ENCODE peak calls at places on chromosomes 16 and 17, in ten cellular contexts. A, R, K, L, Z, J, T, V, W and Q are unnamed samples.

GRCh38 chr16:27230562-27230991 is 27.3 kb downstream of the KDM8 start:
- DNase-seq in A (peak), R (no peak), K (no peak), L (no peak), Z (no peak), J (no peak), T (no peak), V (no peak), W (no peak), Q (no peak)

GRCh38 chr16:26665166-26665939 is 401.4 kb upstream of the C16orf82 start:
- DNase-seq in A (no peak), R (no peak), K (no peak), L (no peak), Z (peak), J (no peak), T (no peak), V (no peak), W (no peak), Q (no peak)

GRCh38 chr16:64730261-64730660 is 391.6 kb downstream of the CDH11 start:
- DNase-seq in A (no peak), R (no peak), K (no peak), L (no peak), Z (no peak), J (no peak), T (no peak), V (no peak), W (no peak), Q (no peak)

GRCh38 chr17:56598471-56598870 is 5.0 kb downstream of the NOG start:
- DNase-seq in A (no peak), R (no peak), K (no peak), L (no peak), Z (no peak), J (no peak), T (no peak), V (no peak), W (no peak), Q (no peak)

GRCh38 chr16:14347706-14348105 is 276.6 kb downstream of the MRTFB start:
- DNase-seq in A (no peak), R (no peak), K (no peak), L (no peak), Z (no peak), J (no peak), T (no peak), V (no peak), W (no peak), Q (no peak)

GRCh38 chr17:4365628-4366311 is 705 bp downstream of the UBE2G1 start:
- DNase-seq in A (peak), R (peak), K (peak), L (no peak), Z (peak), J (no peak), T (no peak), V (no peak), W (peak), Q (no peak)

GRCh38 chr17:57577751-57578607 is 167.1 kb downstream of the CCDC182 start:
- DNase-seq in A (no peak), R (no peak), K (peak), L (no peak), Z (no peak), J (no peak), T (peak), V (no peak), W (no peak), Q (no peak)

GRCh38 chr16:17053536-17054160 is 417.1 kb downstream of the XYLT1 start:
- DNase-seq in A (no peak), R (no peak), K (no peak), L (no peak), Z (no peak), J (no peak), T (no peak), V (no peak), W (no peak), Q (no peak)

GRCh38 chr16:50599494-50599893 is 51.3 kb downstream of the NKD1 start:
- DNase-seq in A (no peak), R (no peak), K (no peak), L (no peak), Z (no peak), J (no peak), T (no peak), V (no peak), W (no peak), Q (no peak)

GRCh38 chr16:59259074-59259963 is 525.2 kb upstream of the GOT2 start:
- DNase-seq in A (no peak), R (no peak), K (no peak), L (no peak), Z (no peak), J (no peak), T (no peak), V (no peak), W (no peak), Q (no peak)

GRCh38 chr16:27364493-27365141 is 37.4 kb upstream of the IL21R start:
- DNase-seq in A (no peak), R (no peak), K (no peak), L (peak), Z (no peak), J (no peak), T (no peak), V (no peak), W (peak), Q (peak)

GRCh38 chr17:38355256-38355655 is 3.6 kb downstream of the SOCS7 start:
- DNase-seq in A (no peak), R (no peak), K (no peak), L (no peak), Z (no peak), J (no peak), T (no peak), V (no peak), W (no peak), Q (no peak)

GRCh38 chr17:44187131-44187899 is 543 bp downstream of the TMUB2 start:
- DNase-seq in A (no peak), R (no peak), K (no peak), L (no peak), Z (peak), J (no peak), T (peak), V (no peak), W (no peak), Q (no peak)

GRCh38 chr16:53805113-53805512 is 101.2 kb downstream of the FTO start:
- DNase-seq in A (no peak), R (no peak), K (no peak), L (no peak), Z (no peak), J (no peak), T (no peak), V (no peak), W (no peak), Q (no peak)

GRCh38 chr17:69779378-69780214 is 295.4 kb upstream of the KCNJ16 start:
- DNase-seq in A (no peak), R (no peak), K (no peak), L (no peak), Z (no peak), J (no peak), T (peak), V (no peak), W (peak), Q (no peak)

GRCh38 chr17:36825956-36826350 is 111.3 kb upstream of the LHX1 start:
- DNase-seq in A (no peak), R (no peak), K (no peak), L (no peak), Z (no peak), J (no peak), T (no peak), V (no peak), W (no peak), Q (no peak)

GRCh38 chr17:41971721-41972523 is 5.3 kb downstream of the CNP start:
- DNase-seq in A (no peak), R (no peak), K (no peak), L (no peak), Z (no peak), J (no peak), T (no peak), V (no peak), W (no peak), Q (no peak)

GRCh38 chr17:69117855-69118758 is 23.6 kb downstream of the ABCA6 start:
- DNase-seq in A (no peak), R (peak), K (no peak), L (no peak), Z (no peak), J (no peak), T (peak), V (no peak), W (no peak), Q (no peak)

GRCh38 chr17:78528541-78528940 is 48.7 kb downstream of the DNAH17 start:
- DNase-seq in A (no peak), R (no peak), K (no peak), L (no peak), Z (no peak), J (no peak), T (no peak), V (no peak), W (no peak), Q (no peak)

GRCh38 chr16:26770547-26770946 is 296.2 kb upstream of the C16orf82 start:
- DNase-seq in A (no peak), R (no peak), K (no peak), L (no peak), Z (no peak), J (no peak), T (no peak), V (no peak), W (no peak), Q (no peak)

GRCh38 chr16:90034504-90034903 is 15.2 kb upstream of the DBNDD1 start:
- DNase-seq in A (no peak), R (no peak), K (no peak), L (no peak), Z (no peak), J (no peak), T (no peak), V (no peak), W (no peak), Q (no peak)

GRCh38 chr16:969508-970378 is 1.0 kb downstream of the LMF1 start:
- DNase-seq in A (no peak), R (peak), K (peak), L (no peak), Z (no peak), J (no peak), T (peak), V (no peak), W (no peak), Q (no peak)

DNA sequence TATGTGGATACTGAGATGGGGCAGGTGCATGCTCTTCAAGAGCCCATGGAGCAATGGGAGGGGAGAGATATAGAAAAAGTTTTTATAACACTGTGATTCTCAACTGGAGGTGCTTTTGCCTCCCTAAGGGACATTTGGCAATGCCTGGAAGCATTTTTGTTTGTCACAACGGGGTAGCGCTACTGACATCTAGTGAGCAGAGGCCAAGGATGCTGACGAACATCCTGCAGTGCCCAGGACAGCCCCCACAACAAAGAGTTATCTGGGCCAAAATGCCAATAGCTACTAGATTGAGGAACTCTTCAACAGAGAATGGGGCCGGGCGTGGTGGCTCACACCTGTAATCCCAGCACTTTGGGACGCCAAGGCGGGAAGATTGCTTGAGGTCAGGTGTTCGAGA is 67.2 kb upstream of the CLEC3A start:
- DNase-seq in A (no peak), R (no peak), K (no peak), L (no peak), Z (no peak), J (no peak), T (no peak), V (no peak), W (no peak), Q (no peak)
- TF ChIP-seq CTCF in A (no peak), R (no peak), K (no peak), L (no peak), Z (no peak), J (no peak), T (no peak), V (no peak), W (no peak), Q (no peak)

GRCh38 chr16:65991149-65991701 is 375.3 kb upstream of the CDH5 start:
- DNase-seq in A (no peak), R (no peak), K (no peak), L (no peak), Z (no peak), J (no peak), T (no peak), V (no peak), W (no peak), Q (no peak)
- TF ChIP-seq CTCF in A (no peak), R (no peak), K (no peak), L (no peak), Z (no peak), J (no peak), T (no peak), V (no peak), W (no peak), Q (no peak)

GRCh38 chr16:5523794-5524193 is 426.2 kb upstream of the EEF2KMT start:
- DNase-seq in A (no peak), R (no peak), K (no peak), L (no peak), Z (no peak), J (no peak), T (no peak), V (no peak), W (no peak), Q (no peak)
- TF ChIP-seq CTCF in A (no peak), R (no peak), K (no peak), L (no peak), Z (no peak), J (no peak), T (no peak), V (no peak), W (no peak), Q (no peak)

GRCh38 chr16:66274335-66275110 is 92.0 kb upstream of the CDH5 start:
- DNase-seq in A (no peak), R (peak), K (no peak), L (no peak), Z (peak), J (no peak), T (peak), V (no peak), W (peak), Q (no peak)
- TF ChIP-seq CTCF in A (no peak), R (peak), K (no peak), L (peak), Z (no peak), J (no peak), T (peak), V (no peak), W (peak), Q (peak)

GRCh38 chr17:17769869-17770361 is 66.9 kb downstream of the SREBF1 start:
- DNase-seq in A (no peak), R (no peak), K (no peak), L (no peak), Z (no peak), J (no peak), T (no peak), V (no peak), W (no peak), Q (no peak)
- TF ChIP-seq CTCF in A (no peak), R (no peak), K (no peak), L (no peak), Z (no peak), J (no peak), T (no peak), V (no peak), W (no peak), Q (no peak)

DNA sequence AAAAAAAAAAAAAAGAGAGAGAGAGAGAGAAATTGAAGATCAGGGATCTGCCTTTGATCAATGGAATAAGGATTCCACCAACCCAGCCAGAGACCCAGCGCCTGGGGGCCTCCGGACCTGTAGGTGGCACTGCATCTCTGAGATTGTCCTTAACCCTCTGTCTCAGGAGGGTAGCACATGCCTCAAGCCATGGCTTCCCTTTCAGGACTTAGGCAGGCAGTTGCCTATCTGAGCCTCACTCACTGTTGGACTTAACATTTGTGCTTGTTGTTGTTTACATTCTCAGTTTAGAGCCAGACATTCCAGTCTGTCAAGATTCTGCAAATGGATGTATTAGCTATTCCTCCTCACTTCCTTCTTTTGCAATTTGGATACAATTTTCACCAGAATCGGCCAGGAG is 5.1 kb upstream of the SCNN1B start:
- DNase-seq in A (no peak), R (peak), K (no peak), L (peak), Z (no peak), J (no peak), T (no peak), V (no peak), W (peak), Q (peak)
- TF ChIP-seq CTCF in A (no peak), R (peak), K (no peak), L (peak), Z (no peak), J (no peak), T (no peak), V (no peak), W (no peak), Q (peak)

GRCh38 chr16:78773316-78773715 is 673.9 kb downstream of the WWOX start:
- DNase-seq in A (no peak), R (no peak), K (no peak), L (no peak), Z (no peak), J (no peak), T (no peak), V (no peak), W (no peak), Q (no peak)

GRCh38 chr16:78768723-78769122 is 669.3 kb downstream of the WWOX start:
- DNase-seq in A (no peak), R (no peak), K (no peak), L (no peak), Z (no peak), J (no peak), T (no peak), V (no peak), W (no peak), Q (no peak)

GRCh38 chr16:78768226-78768625 is 668.8 kb downstream of the WWOX start:
- DNase-seq in A (no peak), R (no peak), K (no peak), L (no peak), Z (no peak), J (no peak), T (no peak), V (no peak), W (no peak), Q (no peak)

GRCh38 chr16:78775161-78775561 is 675.7 kb downstream of the WWOX start:
- DNase-seq in A (no peak), R (no peak), K (no peak), L (no peak), Z (no peak), J (no peak), T (no peak), V (no peak), W (no peak), Q (no peak)

DNA sequence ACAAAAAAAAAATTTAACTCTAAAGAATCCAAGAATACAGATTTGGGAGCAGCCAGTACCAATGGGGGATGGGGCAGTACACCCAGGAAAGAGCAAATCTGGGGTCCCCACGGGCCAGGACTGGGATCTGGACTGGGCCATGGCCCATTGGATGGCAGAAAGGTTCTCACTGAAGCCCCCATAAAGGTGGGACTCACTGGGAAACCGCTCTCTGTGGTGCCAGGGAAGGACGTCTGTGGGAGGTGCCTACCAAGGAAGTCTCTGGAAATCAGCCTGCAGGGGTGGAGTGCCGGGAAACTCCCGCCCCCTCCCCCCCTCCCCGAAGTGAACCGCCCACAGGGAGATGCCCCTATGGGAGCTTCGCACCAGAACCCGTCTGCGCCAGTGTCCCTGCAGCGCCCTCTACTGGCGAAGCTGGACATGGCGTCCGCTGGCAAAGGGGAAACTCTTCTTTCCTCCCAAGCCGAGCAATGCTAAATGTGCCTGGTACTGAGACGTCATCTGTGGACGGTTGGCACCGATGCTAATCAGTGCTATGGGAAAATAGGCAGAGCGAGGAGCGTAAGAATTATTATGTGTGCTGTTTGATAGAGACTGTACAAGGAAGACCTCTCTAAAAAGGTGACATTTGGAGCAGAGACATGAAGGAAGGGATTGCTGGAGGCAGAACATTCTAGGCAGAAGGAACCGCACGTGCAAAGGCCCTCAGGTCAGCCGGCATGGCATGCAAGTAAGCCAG is 671.1 kb downstream of the WWOX start:
- DNase-seq in A (peak), R (peak), K (peak), L (peak), Z (peak), J (no peak), T (no peak), V (peak), W (peak), Q (no peak)
- TF ChIP-seq CTCF in A (peak), R (peak), K (peak), L (peak), Z (no peak), J (peak), T (peak), V (peak), W (peak), Q (peak)